ENCODE peak calls at places on chromosomes 11 and 22, in six cellular contexts. B is H1; Y is CD8-positive, alpha-beta T cell; V is esophagus squamous epithelium; X is neural progenitor cell; L is cardiac fibroblast. G is an unnamed sample.

GRCh38 chr22:38218661-38219331 is 17.0 kb downstream of the MAFF start:
- DNase-seq in V (no peak), B (peak; percentile 84), Y (peak; percentile 40), X (peak; percentile 65), L (peak; percentile 97), G (peak; percentile 95)

GRCh38 chr22:21942939-21943338 is 9.7 kb downstream of the PPM1F start:
- DNase-seq in B (no peak), V (no peak), L (no peak), X (no peak), Y (no peak), G (no peak)

GRCh38 chr22:33867118-33867863 is 53.0 kb downstream of the LARGE1 start:
- DNase-seq in Y (no peak), V (no peak), B (no peak), X (no peak), L (peak; percentile 48), G (peak; percentile 4)

GRCh38 chr11:101126551-101127347 is 2.9 kb downstream of the PGR start:
- DNase-seq in L (peak; percentile 26), Y (no peak), B (peak; percentile 47), V (no peak), X (peak; percentile 58), G (no peak)

GRCh38 chr11:93370260-93370659 is 39.7 kb downstream of the DEUP1 start:
- DNase-seq in Y (no peak), B (no peak), X (no peak), L (peak; percentile 6), V (no peak), G (peak; percentile 37)

GRCh38 chr11:133951484-133952198 is 5.1 kb downstream of the IGSF9B start:
- DNase-seq in B (peak; percentile 71), Y (no peak), V (no peak), L (peak; percentile 22), X (peak; percentile 59), G (peak; percentile 11)

GRCh38 chr22:30453731-30454510 is 17.9 kb downstream of the SEC14L3 start:
- DNase-seq in X (peak; percentile 50), V (no peak), B (no peak), Y (no peak), L (peak; percentile 13), G (no peak)

GRCh38 chr11:14541180-14541579 is 21.0 kb upstream of the PSMA1 start:
- DNase-seq in Y (no peak), V (no peak), L (peak; percentile 27), B (no peak), X (no peak), G (no peak)

GRCh38 chr22:31085928-31086327 is 4.8 kb downstream of the SMTN start:
- DNase-seq in B (no peak), V (no peak), L (no peak), Y (no peak), X (no peak), G (no peak)

GRCh38 chr11:46918087-46918751 is at the start of gene LRP4:
- DNase-seq in X (peak; percentile 82), L (no peak), Y (no peak), V (no peak), B (peak; percentile 82), G (peak; percentile 63)

GRCh38 chr22:39439170-39439569 is 17.6 kb upstream of the MGAT3 start:
- DNase-seq in B (no peak), L (peak; percentile 86), X (no peak), V (no peak), Y (no peak), G (peak; percentile 37)

GRCh38 chr22:45268958-45269844 is 15.5 kb upstream of the UPK3A start:
- DNase-seq in V (no peak), L (peak; percentile 59), X (peak; percentile 95), B (peak; percentile 97), Y (peak; percentile 84), G (peak; percentile 89)

GRCh38 chr11:118621071-118621815 is 13.8 kb downstream of the PHLDB1 start:
- DNase-seq in Y (no peak), X (peak; percentile 89), B (peak; percentile 89), V (no peak), L (peak; percentile 86), G (peak; percentile 94)

GRCh38 chr22:29195118-29195963 is 10.4 kb upstream of the EMID1 start:
- DNase-seq in B (no peak), Y (no peak), X (no peak), L (no peak), V (no peak), G (no peak)

GRCh38 chr11:132242662-132243061 is 872.2 kb downstream of the NTM start:
- DNase-seq in B (no peak), Y (no peak), V (no peak), L (no peak), X (no peak), G (no peak)

GRCh38 chr22:20436309-20437252 is 1.0 kb downstream of the SCARF2 start:
- DNase-seq in X (peak; percentile 85), L (peak; percentile 46), V (no peak), Y (no peak), B (peak; percentile 72), G (peak; percentile 53)

GRCh38 chr11:125429174-125429707 is 66.8 kb downstream of the FEZ1 start:
- DNase-seq in V (no peak), Y (peak; percentile 47), X (peak; percentile 83), B (peak; percentile 90), L (peak; percentile 64), G (peak; percentile 57)

GRCh38 chr22:20422965-20423635 is 14.5 kb downstream of the SCARF2 start:
- DNase-seq in B (no peak), V (no peak), Y (no peak), L (no peak), X (no peak), G (peak; percentile 74)

GRCh38 chr22:37404126-37404525 is 23.2 kb downstream of the ELFN2 start:
- DNase-seq in B (no peak), Y (no peak), V (no peak), L (no peak), X (no peak), G (no peak)

GRCh38 chr11:16194566-16194965 is 161.8 kb downstream of the SOX6 start:
- DNase-seq in X (peak; percentile 81), B (no peak), L (no peak), V (no peak), Y (no peak), G (peak; percentile 8)

GRCh38 chr22:48749555-48750227 is 1078.0 kb downstream of the BRD1 start:
- DNase-seq in Y (no peak), B (no peak), X (no peak), L (no peak), V (no peak), G (no peak)

GRCh38 chr11:47172740-47173139 is 3.9 kb downstream of the ARFGAP2 start:
- DNase-seq in B (no peak), Y (no peak), L (no peak), X (no peak), V (no peak), G (no peak)

GRCh38 chr11:73262851-73263495 is 9.2 kb upstream of the P2RY6 start:
- DNase-seq in Y (no peak), V (no peak), B (no peak), X (no peak), L (peak; percentile 80), G (peak; percentile 60)

GRCh38 chr11:45771194-45771941 is 33.6 kb upstream of the SLC35C1 start:
- DNase-seq in Y (peak; percentile 69), B (peak; percentile 94), V (no peak), X (peak; percentile 82), L (peak; percentile 60), G (no peak)

GRCh38 chr22:29043906-29044575 is 17.6 kb downstream of the C22orf31 start:
- DNase-seq in V (no peak), Y (no peak), L (peak; percentile 64), X (no peak), B (no peak), G (peak; percentile 33)

GRCh38 chr11:57885298-57886035 is 123.9 kb downstream of the CTNND1 start:
- DNase-seq in B (peak; percentile 46), L (peak; percentile 45), V (no peak), Y (no peak), X (peak; percentile 52), G (peak; percentile 6)

GRCh38 chr11:130785376-130786110 is 130.7 kb downstream of the SNX19 start:
- DNase-seq in V (no peak), X (peak; percentile 66), L (peak; percentile 84), B (no peak), Y (no peak), G (no peak)

DNA sequence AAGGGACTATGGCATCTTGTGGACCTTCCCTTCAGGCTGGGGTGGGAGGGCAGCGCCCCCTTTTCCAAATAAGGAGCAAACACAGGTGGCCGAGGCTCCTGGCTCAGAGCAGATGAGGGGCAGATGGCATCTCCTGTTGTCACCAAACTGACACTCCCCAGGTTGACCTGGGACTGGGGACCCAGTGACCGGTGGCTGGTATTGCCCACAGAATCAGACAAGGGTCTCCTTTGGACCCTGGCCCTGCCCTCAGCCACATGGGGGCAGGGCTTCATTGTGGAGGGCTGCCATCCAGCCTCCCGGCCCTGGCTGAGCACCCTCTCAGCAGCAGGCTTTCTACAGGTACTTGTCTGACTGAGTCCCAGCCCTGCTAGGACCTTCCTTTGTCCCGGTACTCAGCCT is 842 bp upstream of the SIGIRR start:
- DNase-seq in V (no peak), Y (peak; percentile 20), L (no peak), B (peak; percentile 50), X (no peak), G (no peak)
- H3K4me3 ChIP-seq in V (peak overlapping the region; percentile 67), Y (peak overlapping the region; percentile 82), L (no peak overlapping the region), B (peak overlapping the region; percentile 61), X (no peak overlapping the region), G (no peak overlapping the region)

DNA sequence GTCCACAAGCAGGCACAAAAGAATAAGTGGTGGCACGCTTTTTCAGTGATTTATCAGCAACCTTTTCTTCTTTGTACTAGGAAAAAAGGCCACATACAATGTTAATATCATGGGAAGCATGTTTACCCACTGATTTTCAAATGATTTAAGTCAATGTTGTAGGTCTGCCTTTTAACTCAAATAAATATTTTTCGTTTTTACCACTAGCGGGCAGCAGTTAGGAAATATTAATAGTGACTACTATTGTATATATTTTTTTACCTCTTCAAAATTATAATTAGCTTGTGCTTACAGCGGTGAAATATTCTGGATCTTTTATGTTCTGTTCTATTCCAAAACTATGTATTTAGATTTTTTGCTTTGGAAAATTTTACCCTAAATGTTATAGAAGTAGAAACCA is 6.4 kb upstream of the SLC17A6 start:
- DNase-seq in L (no peak), V (no peak), X (no peak), B (no peak), Y (no peak), G (no peak)
- TF ChIP-seq CTCF in L (no peak), V (no peak), X (no peak), B (no peak), Y (no peak), G (no peak)

DNA sequence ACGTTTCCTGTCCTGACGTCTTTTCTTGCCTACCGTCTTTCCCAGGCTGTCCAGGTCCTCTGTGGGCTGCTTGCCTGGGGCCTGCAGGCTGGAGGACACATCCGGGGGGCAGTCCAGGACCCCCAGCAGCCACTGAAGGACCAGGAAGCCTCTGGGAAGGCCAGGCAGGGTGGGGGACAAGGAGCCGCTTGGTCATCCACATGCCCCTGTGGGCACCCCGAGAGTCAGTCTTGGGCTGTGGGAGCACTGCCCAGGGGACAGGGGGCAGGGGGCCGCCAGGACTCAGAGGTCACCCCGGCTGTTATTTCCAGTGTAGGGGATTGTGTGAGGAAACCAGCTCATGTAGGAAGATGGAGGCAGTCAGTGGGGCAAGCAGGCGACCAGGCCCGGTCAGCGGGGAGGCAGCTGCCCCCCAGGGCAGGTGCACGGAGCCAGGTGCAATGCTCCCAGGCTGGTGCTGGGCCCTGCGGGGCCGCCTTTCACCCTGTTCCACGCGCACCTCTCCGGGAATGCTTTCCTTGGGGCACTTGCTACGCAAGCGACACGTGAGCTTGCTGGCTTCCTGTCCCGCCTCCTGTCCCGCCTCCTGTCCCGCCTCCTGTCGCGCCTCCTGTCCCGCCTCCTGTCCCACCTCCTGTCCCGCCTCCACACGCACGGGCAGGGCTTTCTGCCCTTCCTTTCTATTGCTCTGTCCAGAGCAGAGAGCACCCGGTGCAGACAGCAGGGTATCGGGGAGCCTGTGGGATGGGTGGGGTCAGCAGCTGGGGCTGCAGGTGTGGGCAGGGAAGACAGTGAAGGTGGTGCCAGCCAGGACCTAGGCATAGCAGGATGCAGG is 39.5 kb downstream of the MUC5B start:
- DNase-seq in X (peak; percentile 91), Y (peak; percentile 86), L (peak; percentile 91), V (peak; percentile 68), B (peak; percentile 83), G (peak; percentile 97)
- H3K4me3 ChIP-seq in X (peak overlapping the region; percentile 50), Y (peak overlapping the region; percentile 58), L (peak overlapping the region; percentile 40), V (peak overlapping the region; percentile 53), B (peak overlapping the region; percentile 30), G (peak overlapping the region; percentile 61)

GRCh38 chr11:43503417-43503816 is 144.7 kb downstream of the TTC17 start:
- DNase-seq in V (no peak), L (peak; percentile 37), X (no peak), B (peak; percentile 35), Y (no peak), G (no peak)
- TF ChIP-seq CTCF in V (no peak), L (peak; percentile 29), X (no peak), B (no peak), Y (no peak), G (peak; percentile 27)

G was measured in foreskin fibroblast.